ENCODE peak calls at places on chromosome 1, in ten cellular contexts. One of them, this sample, is unnamed.

GRCh38 chr1:96538883-96539282 is 182.7 kb upstream of the PTBP2 start:
- DNase-seq in cardiac septum: no peak
- DNase-seq in foreskin fibroblast: peak
- DNase-seq in H4: no peak
- DNase-seq in stimulated activated CD8-positive, alpha-beta memory T cell treated with anti-CD3 and anti-CD28 coated beads, Interleukin-7, amount 100 ng/mL, for 24 hours: no peak
- DNase-seq in small intestine: no peak
- DNase-seq in GM06990: no peak
- DNase-seq in stimulated activated CD4-positive, alpha-beta T cell treated with anti-CD3 and anti-CD28 coated beads, Interleukin-2, amount 100 ng/mL, for 48 hours: no peak
- DNase-seq in upper lobe of right lung: no peak
- DNase-seq in adrenal gland: peak
- DNase-seq in this sample: peak

GRCh38 chr1:205128050-205128449 is 6.3 kb upstream of the RBBP5 start:
- DNase-seq in stimulated activated CD4-positive, alpha-beta T cell treated with anti-CD3 and anti-CD28 coated beads, Interleukin-2, amount 100 ng/mL, for 48 hours: no peak
- DNase-seq in foreskin fibroblast: no peak
- DNase-seq in cardiac septum: no peak
- DNase-seq in GM06990: no peak
- DNase-seq in H4: no peak
- DNase-seq in adrenal gland: no peak
- DNase-seq in stimulated activated CD8-positive, alpha-beta memory T cell treated with anti-CD3 and anti-CD28 coated beads, Interleukin-7, amount 100 ng/mL, for 24 hours: no peak
- DNase-seq in upper lobe of right lung: no peak
- DNase-seq in small intestine: no peak
- DNase-seq in this sample: no peak

GRCh38 chr1:63651110-63651776 is 58.0 kb downstream of the PGM1 start:
- DNase-seq in upper lobe of right lung: no peak
- DNase-seq in GM06990: no peak
- DNase-seq in stimulated activated CD8-positive, alpha-beta memory T cell treated with anti-CD3 and anti-CD28 coated beads, Interleukin-7, amount 100 ng/mL, for 24 hours: no peak
- DNase-seq in cardiac septum: no peak
- DNase-seq in adrenal gland: no peak
- DNase-seq in stimulated activated CD4-positive, alpha-beta T cell treated with anti-CD3 and anti-CD28 coated beads, Interleukin-2, amount 100 ng/mL, for 48 hours: peak
- DNase-seq in foreskin fibroblast: no peak
- DNase-seq in H4: no peak
- DNase-seq in small intestine: no peak
- DNase-seq in this sample: peak

GRCh38 chr1:92940541-92940940 is 20.7 kb downstream of the DIPK1A start:
- DNase-seq in cardiac septum: no peak
- DNase-seq in upper lobe of right lung: no peak
- DNase-seq in GM06990: no peak
- DNase-seq in small intestine: no peak
- DNase-seq in H4: no peak
- DNase-seq in stimulated activated CD8-positive, alpha-beta memory T cell treated with anti-CD3 and anti-CD28 coated beads, Interleukin-7, amount 100 ng/mL, for 24 hours: no peak
- DNase-seq in adrenal gland: no peak
- DNase-seq in stimulated activated CD4-positive, alpha-beta T cell treated with anti-CD3 and anti-CD28 coated beads, Interleukin-2, amount 100 ng/mL, for 48 hours: no peak
- DNase-seq in foreskin fibroblast: peak
- DNase-seq in this sample: peak

GRCh38 chr1:204359474-204360255 is at the start of gene PLEKHA6:
- DNase-seq in adrenal gland: no peak
- DNase-seq in GM06990: no peak
- DNase-seq in foreskin fibroblast: peak
- DNase-seq in H4: peak
- DNase-seq in stimulated activated CD8-positive, alpha-beta memory T cell treated with anti-CD3 and anti-CD28 coated beads, Interleukin-7, amount 100 ng/mL, for 24 hours: no peak
- DNase-seq in small intestine: no peak
- DNase-seq in stimulated activated CD4-positive, alpha-beta T cell treated with anti-CD3 and anti-CD28 coated beads, Interleukin-2, amount 100 ng/mL, for 48 hours: no peak
- DNase-seq in upper lobe of right lung: no peak
- DNase-seq in cardiac septum: no peak
- DNase-seq in this sample: peak

GRCh38 chr1:55735110-55735509 is 519.9 kb upstream of the USP24 start:
- DNase-seq in cardiac septum: no peak
- DNase-seq in foreskin fibroblast: peak
- DNase-seq in stimulated activated CD4-positive, alpha-beta T cell treated with anti-CD3 and anti-CD28 coated beads, Interleukin-2, amount 100 ng/mL, for 48 hours: no peak
- DNase-seq in H4: no peak
- DNase-seq in small intestine: no peak
- DNase-seq in upper lobe of right lung: no peak
- DNase-seq in stimulated activated CD8-positive, alpha-beta memory T cell treated with anti-CD3 and anti-CD28 coated beads, Interleukin-7, amount 100 ng/mL, for 24 hours: no peak
- DNase-seq in GM06990: no peak
- DNase-seq in adrenal gland: no peak
- DNase-seq in this sample: peak

GRCh38 chr1:152050886-152051764 is 14.3 kb upstream of the S100A11 start:
- DNase-seq in GM06990: no peak
- DNase-seq in upper lobe of right lung: no peak
- DNase-seq in stimulated activated CD4-positive, alpha-beta T cell treated with anti-CD3 and anti-CD28 coated beads, Interleukin-2, amount 100 ng/mL, for 48 hours: no peak
- DNase-seq in small intestine: no peak
- DNase-seq in adrenal gland: no peak
- DNase-seq in H4: no peak
- DNase-seq in cardiac septum: no peak
- DNase-seq in stimulated activated CD8-positive, alpha-beta memory T cell treated with anti-CD3 and anti-CD28 coated beads, Interleukin-7, amount 100 ng/mL, for 24 hours: no peak
- DNase-seq in foreskin fibroblast: peak
- DNase-seq in this sample: no peak

GRCh38 chr1:54475357-54476230 is 69.4 kb upstream of the SSBP3 start:
- DNase-seq in adrenal gland: no peak
- DNase-seq in small intestine: no peak
- DNase-seq in upper lobe of right lung: no peak
- DNase-seq in H4: no peak
- DNase-seq in GM06990: no peak
- DNase-seq in foreskin fibroblast: no peak
- DNase-seq in stimulated activated CD8-positive, alpha-beta memory T cell treated with anti-CD3 and anti-CD28 coated beads, Interleukin-7, amount 100 ng/mL, for 24 hours: no peak
- DNase-seq in cardiac septum: no peak
- DNase-seq in stimulated activated CD4-positive, alpha-beta T cell treated with anti-CD3 and anti-CD28 coated beads, Interleukin-2, amount 100 ng/mL, for 48 hours: no peak
- DNase-seq in this sample: no peak

GRCh38 chr1:34696230-34696629 is 58.6 kb upstream of the GJB5 start:
- DNase-seq in small intestine: no peak
- DNase-seq in upper lobe of right lung: no peak
- DNase-seq in GM06990: no peak
- DNase-seq in stimulated activated CD4-positive, alpha-beta T cell treated with anti-CD3 and anti-CD28 coated beads, Interleukin-2, amount 100 ng/mL, for 48 hours: no peak
- DNase-seq in stimulated activated CD8-positive, alpha-beta memory T cell treated with anti-CD3 and anti-CD28 coated beads, Interleukin-7, amount 100 ng/mL, for 24 hours: no peak
- DNase-seq in foreskin fibroblast: no peak
- DNase-seq in adrenal gland: no peak
- DNase-seq in cardiac septum: no peak
- DNase-seq in H4: no peak
- DNase-seq in this sample: peak

GRCh38 chr1:228258486-228258885 is 50.6 kb downstream of the OBSCN start:
- DNase-seq in foreskin fibroblast: no peak
- DNase-seq in cardiac septum: no peak
- DNase-seq in stimulated activated CD8-positive, alpha-beta memory T cell treated with anti-CD3 and anti-CD28 coated beads, Interleukin-7, amount 100 ng/mL, for 24 hours: no peak
- DNase-seq in upper lobe of right lung: no peak
- DNase-seq in GM06990: no peak
- DNase-seq in small intestine: no peak
- DNase-seq in stimulated activated CD4-positive, alpha-beta T cell treated with anti-CD3 and anti-CD28 coated beads, Interleukin-2, amount 100 ng/mL, for 48 hours: no peak
- DNase-seq in adrenal gland: no peak
- DNase-seq in H4: no peak
- DNase-seq in this sample: no peak

GRCh38 chr1:201252833-201253810 is 30.2 kb upstream of the PKP1 start:
- DNase-seq in cardiac septum: no peak
- DNase-seq in H4: no peak
- DNase-seq in stimulated activated CD8-positive, alpha-beta memory T cell treated with anti-CD3 and anti-CD28 coated beads, Interleukin-7, amount 100 ng/mL, for 24 hours: no peak
- DNase-seq in foreskin fibroblast: no peak
- DNase-seq in stimulated activated CD4-positive, alpha-beta T cell treated with anti-CD3 and anti-CD28 coated beads, Interleukin-2, amount 100 ng/mL, for 48 hours: no peak
- DNase-seq in upper lobe of right lung: no peak
- DNase-seq in small intestine: no peak
- DNase-seq in GM06990: no peak
- DNase-seq in adrenal gland: no peak
- DNase-seq in this sample: no peak

GRCh38 chr1:36542962-36543515 is 60.3 kb upstream of the CSF3R start:
- DNase-seq in stimulated activated CD8-positive, alpha-beta memory T cell treated with anti-CD3 and anti-CD28 coated beads, Interleukin-7, amount 100 ng/mL, for 24 hours: no peak
- DNase-seq in adrenal gland: no peak
- DNase-seq in small intestine: no peak
- DNase-seq in cardiac septum: peak
- DNase-seq in upper lobe of right lung: peak
- DNase-seq in H4: peak
- DNase-seq in GM06990: no peak
- DNase-seq in foreskin fibroblast: no peak
- DNase-seq in stimulated activated CD4-positive, alpha-beta T cell treated with anti-CD3 and anti-CD28 coated beads, Interleukin-2, amount 100 ng/mL, for 48 hours: no peak
- DNase-seq in this sample: no peak

GRCh38 chr1:192153276-192153675 is 5.0 kb upstream of the RGS18 start:
- DNase-seq in H4: peak
- DNase-seq in GM06990: no peak
- DNase-seq in stimulated activated CD4-positive, alpha-beta T cell treated with anti-CD3 and anti-CD28 coated beads, Interleukin-2, amount 100 ng/mL, for 48 hours: no peak
- DNase-seq in stimulated activated CD8-positive, alpha-beta memory T cell treated with anti-CD3 and anti-CD28 coated beads, Interleukin-7, amount 100 ng/mL, for 24 hours: no peak
- DNase-seq in adrenal gland: no peak
- DNase-seq in upper lobe of right lung: no peak
- DNase-seq in foreskin fibroblast: peak
- DNase-seq in cardiac septum: no peak
- DNase-seq in small intestine: no peak
- DNase-seq in this sample: no peak

GRCh38 chr1:25737151-25737550 is 62.8 kb upstream of the SELENON start:
- DNase-seq in stimulated activated CD4-positive, alpha-beta T cell treated with anti-CD3 and anti-CD28 coated beads, Interleukin-2, amount 100 ng/mL, for 48 hours: no peak
- DNase-seq in small intestine: no peak
- DNase-seq in stimulated activated CD8-positive, alpha-beta memory T cell treated with anti-CD3 and anti-CD28 coated beads, Interleukin-7, amount 100 ng/mL, for 24 hours: no peak
- DNase-seq in GM06990: no peak
- DNase-seq in upper lobe of right lung: peak
- DNase-seq in H4: no peak
- DNase-seq in foreskin fibroblast: no peak
- DNase-seq in adrenal gland: no peak
- DNase-seq in cardiac septum: peak
- DNase-seq in this sample: peak

GRCh38 chr1:74995848-74996247 is 138.3 kb upstream of the LHX8 start:
- DNase-seq in foreskin fibroblast: no peak
- DNase-seq in cardiac septum: no peak
- DNase-seq in small intestine: no peak
- DNase-seq in GM06990: no peak
- DNase-seq in stimulated activated CD8-positive, alpha-beta memory T cell treated with anti-CD3 and anti-CD28 coated beads, Interleukin-7, amount 100 ng/mL, for 24 hours: no peak
- DNase-seq in H4: no peak
- DNase-seq in upper lobe of right lung: no peak
- DNase-seq in stimulated activated CD4-positive, alpha-beta T cell treated with anti-CD3 and anti-CD28 coated beads, Interleukin-2, amount 100 ng/mL, for 48 hours: no peak
- DNase-seq in adrenal gland: no peak
- DNase-seq in this sample: no peak

This sample was measured in RPMI7951.